ENCODE peak calls at places on chromosomes 5 and 9, in five cellular contexts. One of them, this sample, is unnamed.

GRCh38 chr9:110382731-110383130 is 45.1 kb upstream of the TXNDC8 start:
- DNase-seq in HepG2: no peak
- DNase-seq in K562: no peak
- DNase-seq in GM12878: no peak
- DNase-seq in SK-N-SH: no peak
- DNase-seq in this sample: no peak

GRCh38 chr5:33299621-33300208 is 141.1 kb upstream of the TARS1 start:
- DNase-seq in HepG2: no peak
- DNase-seq in K562: no peak
- DNase-seq in GM12878: peak
- DNase-seq in SK-N-SH: peak
- DNase-seq in this sample: peak

GRCh38 chr5:171323007-171323406 is 14.0 kb downstream of the TLX3 start:
- DNase-seq in HepG2: no peak
- DNase-seq in K562: no peak
- DNase-seq in GM12878: no peak
- DNase-seq in SK-N-SH: no peak
- DNase-seq in this sample: no peak

GRCh38 chr5:155402927-155403645 is 389.5 kb downstream of the KIF4B start:
- DNase-seq in HepG2: no peak
- DNase-seq in K562: no peak
- DNase-seq in GM12878: no peak
- DNase-seq in SK-N-SH: no peak
- DNase-seq in this sample: no peak

GRCh38 chr5:177598477-177598876 is 1.5 kb upstream of the B4GALT7 start:
- DNase-seq in HepG2: no peak
- DNase-seq in K562: no peak
- DNase-seq in GM12878: no peak
- DNase-seq in SK-N-SH: no peak
- DNase-seq in this sample: no peak

GRCh38 chr5:173741729-173742431 is 125.4 kb upstream of the BOD1 start:
- DNase-seq in HepG2: no peak
- DNase-seq in K562: no peak
- DNase-seq in GM12878: no peak
- DNase-seq in SK-N-SH: no peak
- DNase-seq in this sample: no peak

GRCh38 chr9:16794871-16795639 is 75.4 kb downstream of the BNC2 start:
- DNase-seq in HepG2: no peak
- DNase-seq in K562: no peak
- DNase-seq in GM12878: no peak
- DNase-seq in SK-N-SH: no peak
- DNase-seq in this sample: no peak

GRCh38 chr5:76471994-76472337 is 68.9 kb downstream of the IQGAP2 start:
- DNase-seq in HepG2: no peak
- DNase-seq in K562: no peak
- DNase-seq in GM12878: no peak
- DNase-seq in SK-N-SH: no peak
- DNase-seq in this sample: no peak

GRCh38 chr9:89482056-89482784 is 15.7 kb downstream of the SEMA4D start:
- DNase-seq in HepG2: no peak
- DNase-seq in K562: no peak
- DNase-seq in GM12878: no peak
- DNase-seq in SK-N-SH: no peak
- DNase-seq in this sample: no peak

GRCh38 chr5:72692273-72692672 is 124.2 kb upstream of the TNPO1 start:
- DNase-seq in HepG2: no peak
- DNase-seq in K562: no peak
- DNase-seq in GM12878: no peak
- DNase-seq in SK-N-SH: no peak
- DNase-seq in this sample: no peak

GRCh38 chr9:126914458-126915280 is at the start of gene RALGPS1:
- DNase-seq in HepG2: peak
- DNase-seq in K562: peak
- DNase-seq in GM12878: peak
- DNase-seq in SK-N-SH: peak
- DNase-seq in this sample: peak

GRCh38 chr5:4570047-4571015 is 569.8 kb upstream of the ADAMTS16 start:
- DNase-seq in HepG2: peak
- DNase-seq in K562: no peak
- DNase-seq in GM12878: no peak
- DNase-seq in SK-N-SH: no peak
- DNase-seq in this sample: no peak

GRCh38 chr9:136634904-136635303 is 27.8 kb upstream of the EGFL7 start:
- DNase-seq in HepG2: no peak
- DNase-seq in K562: no peak
- DNase-seq in GM12878: no peak
- DNase-seq in SK-N-SH: no peak
- DNase-seq in this sample: no peak

GRCh38 chr9:99253134-99253533 is 31.1 kb downstream of the SEC61B start:
- DNase-seq in HepG2: no peak
- DNase-seq in K562: no peak
- DNase-seq in GM12878: peak
- DNase-seq in SK-N-SH: no peak
- DNase-seq in this sample: no peak

GRCh38 chr5:150468206-150468605 is 18.7 kb upstream of the RPS14 start:
- DNase-seq in HepG2: no peak
- DNase-seq in K562: no peak
- DNase-seq in GM12878: no peak
- DNase-seq in SK-N-SH: no peak
- DNase-seq in this sample: no peak

GRCh38 chr5:143041-143440 is 48.3 kb upstream of the LRRC14B start:
- DNase-seq in HepG2: no peak
- DNase-seq in K562: no peak
- DNase-seq in GM12878: no peak
- DNase-seq in SK-N-SH: no peak
- DNase-seq in this sample: no peak

GRCh38 chr5:83026507-83026906 is 50.7 kb downstream of the TMEM167A start:
- DNase-seq in HepG2: no peak
- DNase-seq in K562: no peak
- DNase-seq in GM12878: no peak
- DNase-seq in SK-N-SH: no peak
- DNase-seq in this sample: no peak

GRCh38 chr9:18507151-18507550 is 33.2 kb downstream of the ADAMTSL1 start:
- DNase-seq in HepG2: no peak
- DNase-seq in K562: no peak
- DNase-seq in GM12878: no peak
- DNase-seq in SK-N-SH: no peak
- DNase-seq in this sample: no peak

GRCh38 chr9:16316911-16317817 is 553.3 kb downstream of the BNC2 start:
- DNase-seq in HepG2: no peak
- DNase-seq in K562: no peak
- DNase-seq in GM12878: no peak
- DNase-seq in SK-N-SH: no peak
- DNase-seq in this sample: no peak

GRCh38 chr5:68618501-68618900 is 402.9 kb downstream of the PIK3R1 start:
- DNase-seq in HepG2: no peak
- DNase-seq in K562: no peak
- DNase-seq in GM12878: no peak
- DNase-seq in SK-N-SH: no peak
- DNase-seq in this sample: no peak

GRCh38 chr9:130263601-130264413 is 1.8 kb upstream of the HMCN2 start:
- DNase-seq in HepG2: no peak
- DNase-seq in K562: no peak
- DNase-seq in GM12878: no peak
- DNase-seq in SK-N-SH: peak
- DNase-seq in this sample: peak

GRCh38 chr5:157511656-157512644 is 51.9 kb downstream of the NIPAL4 start:
- DNase-seq in HepG2: peak
- DNase-seq in K562: peak
- DNase-seq in GM12878: no peak
- DNase-seq in SK-N-SH: no peak
- DNase-seq in this sample: peak

GRCh38 chr9:22117511-22118388 is 108.6 kb upstream of the CDKN2B start:
- DNase-seq in HepG2: peak
- DNase-seq in K562: no peak
- DNase-seq in GM12878: no peak
- DNase-seq in SK-N-SH: no peak
- DNase-seq in this sample: no peak
- TF ChIP-seq POLR2AphosphoS5 in HepG2: no peak
- TF ChIP-seq POLR2AphosphoS5 in K562: no peak
- TF ChIP-seq POLR2AphosphoS5 in GM12878: no peak
- TF ChIP-seq POLR2AphosphoS5 in SK-N-SH: no peak
- TF ChIP-seq POLR2AphosphoS5 in this sample: no peak

GRCh38 chr9:385818-386398 is 171.2 kb downstream of the DOCK8 start:
- DNase-seq in HepG2: peak
- DNase-seq in K562: peak
- DNase-seq in GM12878: no peak
- DNase-seq in SK-N-SH: peak
- DNase-seq in this sample: peak
- TF ChIP-seq REST in HepG2: no peak
- TF ChIP-seq REST in K562: no peak
- TF ChIP-seq REST in GM12878: no peak
- TF ChIP-seq REST in SK-N-SH: no peak
- TF ChIP-seq REST in this sample: no peak

GRCh38 chr5:1526151-1526631 is 2.4 kb upstream of the LPCAT1 start:
- DNase-seq in HepG2: no peak
- DNase-seq in K562: no peak
- DNase-seq in GM12878: no peak
- DNase-seq in SK-N-SH: no peak
- DNase-seq in this sample: no peak
- TF ChIP-seq MAX in HepG2: no peak
- TF ChIP-seq MAX in K562: no peak
- TF ChIP-seq MAX in GM12878: no peak
- TF ChIP-seq MAX in SK-N-SH: no peak
- TF ChIP-seq MAX in this sample: no peak

DNA sequence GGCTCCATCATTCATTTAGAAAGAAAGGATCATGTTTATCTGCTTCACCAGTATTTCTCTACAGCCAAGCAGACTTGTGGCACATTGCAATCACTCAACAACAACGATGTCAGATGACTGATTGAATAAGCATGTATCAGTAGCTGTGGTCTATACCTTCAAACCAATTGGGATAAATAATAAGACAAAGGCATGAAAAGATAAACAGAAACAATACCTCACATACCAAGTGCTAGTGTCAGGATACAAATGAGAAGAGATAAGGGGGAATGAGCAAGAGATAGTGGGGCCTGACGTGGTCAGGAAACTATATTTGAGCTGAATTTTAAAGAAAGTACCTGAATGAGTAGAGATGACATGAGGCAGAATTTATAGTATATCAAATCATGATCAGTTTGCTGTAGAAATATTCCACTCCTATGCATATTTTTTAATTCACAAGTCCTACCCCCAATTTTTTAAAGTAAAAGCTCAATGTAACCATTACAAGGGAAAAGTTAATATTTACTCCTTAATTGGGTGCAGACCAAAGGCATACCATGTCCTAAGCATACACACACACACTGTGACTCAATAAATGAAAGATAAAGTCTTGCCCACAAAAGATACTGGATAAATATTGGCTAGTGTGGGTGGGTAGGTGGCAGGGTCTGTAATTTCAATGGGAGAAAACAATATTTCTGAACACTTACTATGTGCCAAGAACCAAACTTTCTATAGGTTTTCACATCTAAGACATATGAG is 284.5 kb downstream of the SPOCK1 start:
- DNase-seq in HepG2: peak
- DNase-seq in K562: no peak
- DNase-seq in GM12878: no peak
- DNase-seq in SK-N-SH: no peak
- DNase-seq in this sample: no peak
- TF ChIP-seq POLR2AphosphoS5 in HepG2: no peak
- TF ChIP-seq POLR2AphosphoS5 in K562: no peak
- TF ChIP-seq POLR2AphosphoS5 in GM12878: no peak
- TF ChIP-seq POLR2AphosphoS5 in SK-N-SH: no peak
- TF ChIP-seq POLR2AphosphoS5 in this sample: no peak

GRCh38 chr5:179731791-179732411 is 721 bp upstream of the MAML1 start:
- DNase-seq in HepG2: peak
- DNase-seq in K562: no peak
- DNase-seq in GM12878: peak
- DNase-seq in SK-N-SH: no peak
- DNase-seq in this sample: no peak
- TF ChIP-seq REST in HepG2: no peak
- TF ChIP-seq REST in K562: no peak
- TF ChIP-seq REST in GM12878: no peak
- TF ChIP-seq REST in SK-N-SH: no peak
- TF ChIP-seq REST in this sample: no peak